ENCODE peak calls at places on chromosomes 5 and 9, in ten cellular contexts. K, U, L, S, P, A, Z, R, N and E are unnamed samples.

GRCh38 chr5:124867064-124867707 is 120.7 kb upstream of the ZNF608 start:
- DNase-seq in K (peak; percentile 47), U (peak; percentile 59), L (no peak), S (no peak), P (no peak), A (no peak), Z (no peak), R (peak; percentile 64), N (no peak), E (no peak)

GRCh38 chr5:81122271-81122670 is 110.9 kb upstream of the CKMT2 start:
- DNase-seq in K (no peak), U (no peak), L (no peak), S (no peak), P (no peak), A (no peak), Z (no peak), R (no peak), N (no peak), E (no peak)

GRCh38 chr5:139495644-139496435 is 13.3 kb upstream of the STING1 start:
- DNase-seq in K (peak; percentile 59), U (peak; percentile 49), L (no peak), S (no peak), P (no peak), A (peak; percentile 61), Z (no peak), R (peak; percentile 14), N (no peak), E (no peak)

GRCh38 chr5:18113724-18114123 is 479.5 kb downstream of the TAF11L14 start:
- DNase-seq in K (no peak), U (peak; percentile 0), L (no peak), S (no peak), P (no peak), A (no peak), Z (no peak), R (no peak), N (peak; percentile 22), E (no peak)

GRCh38 chr9:6877671-6878161 is 119.9 kb downstream of the KDM4C start:
- DNase-seq in K (no peak), U (peak; percentile 75), L (no peak), S (no peak), P (no peak), A (no peak), Z (no peak), R (peak; percentile 4), N (no peak), E (no peak)

GRCh38 chr5:55994998-55995914 is 493 bp upstream of the IL6ST start:
- DNase-seq in K (peak; percentile 97), U (peak; percentile 100), L (peak; percentile 99), S (peak; percentile 95), P (peak; percentile 99), A (peak; percentile 99), Z (peak; percentile 95), R (peak; percentile 94), N (peak; percentile 99), E (peak; percentile 87)

GRCh38 chr5:84088996-84089395 is 295.7 kb downstream of the EDIL3 start:
- DNase-seq in K (peak; percentile 10), U (peak; percentile 57), L (no peak), S (no peak), P (no peak), A (no peak), Z (no peak), R (no peak), N (peak; percentile 25), E (no peak)

GRCh38 chr9:109918359-109919163 is 138.6 kb downstream of the PALM2AKAP2 start:
- DNase-seq in K (no peak), U (no peak), L (no peak), S (no peak), P (no peak), A (no peak), Z (no peak), R (peak; percentile 49), N (no peak), E (peak; percentile 85)

GRCh38 chr9:22278426-22278825 is 168.2 kb upstream of the DMRTA1 start:
- DNase-seq in K (no peak), U (no peak), L (no peak), S (no peak), P (no peak), A (peak; percentile 14), Z (no peak), R (peak; percentile 5), N (no peak), E (no peak)

GRCh38 chr5:34034497-34035327 is 8.3 kb downstream of the C1QTNF3 start:
- DNase-seq in K (no peak), U (no peak), L (no peak), S (no peak), P (no peak), A (no peak), Z (no peak), R (no peak), N (no peak), E (no peak)

GRCh38 chr5:69414885-69415583 is at the start of gene MARVELD2:
- DNase-seq in K (no peak), U (peak; percentile 63), L (peak; percentile 68), S (peak; percentile 28), P (peak; percentile 98), A (peak; percentile 98), Z (peak; percentile 18), R (no peak), N (peak; percentile 96), E (no peak)

GRCh38 chr9:34256104-34256503 is 73.0 kb downstream of the KIF24 start:
- DNase-seq in K (no peak), U (no peak), L (no peak), S (no peak), P (no peak), A (no peak), Z (no peak), R (no peak), N (no peak), E (no peak)

GRCh38 chr5:132491368-132492364 is 1.1 kb upstream of the IRF1 start:
- DNase-seq in K (no peak), U (no peak), L (no peak), S (no peak), P (no peak), A (no peak), Z (no peak), R (no peak), N (peak; percentile 7), E (no peak)

GRCh38 chr5:25641140-25641539 is 996.4 kb upstream of the CDH10 start:
- DNase-seq in K (no peak), U (no peak), L (no peak), S (no peak), P (no peak), A (no peak), Z (no peak), R (no peak), N (no peak), E (no peak)

GRCh38 chr9:14372437-14373318 is 58.7 kb upstream of the NFIB start:
- DNase-seq in K (peak; percentile 88), U (peak; percentile 83), L (peak; percentile 38), S (no peak), P (no peak), A (peak; percentile 87), Z (no peak), R (no peak), N (peak; percentile 67), E (no peak)

GRCh38 chr9:23606107-23606506 is 219.9 kb downstream of the ELAVL2 start:
- DNase-seq in K (no peak), U (no peak), L (no peak), S (no peak), P (no peak), A (no peak), Z (no peak), R (no peak), N (no peak), E (no peak)

GRCh38 chr9:114037961-114038723 is 40.0 kb downstream of the AMBP start:
- DNase-seq in K (no peak), U (no peak), L (peak; percentile 7), S (no peak), P (no peak), A (no peak), Z (no peak), R (no peak), N (no peak), E (no peak)

GRCh38 chr5:175892401-175892800 is 21.0 kb downstream of the CPLX2 start:
- DNase-seq in K (no peak), U (no peak), L (no peak), S (no peak), P (no peak), A (no peak), Z (no peak), R (no peak), N (no peak), E (no peak)

GRCh38 chr5:946720-947625 is 54.3 kb downstream of the TRIP13 start:
- DNase-seq in K (no peak), U (no peak), L (no peak), S (no peak), P (no peak), A (no peak), Z (no peak), R (no peak), N (no peak), E (no peak)

GRCh38 chr9:89519393-89519805 is 21.5 kb upstream of the SEMA4D start:
- DNase-seq in K (no peak), U (peak; percentile 48), L (peak; percentile 52), S (no peak), P (no peak), A (peak; percentile 83), Z (no peak), R (no peak), N (no peak), E (no peak)